ENCODE peak calls at places on chromosomes 4 and X, in five cellular contexts. T is right atrium auricular region, G is Panc1, D is tibial nerve, E is ovary. Y is an unnamed sample.
A peak's percentile ranks its signal among the peaks of the same experiment; 100 is the strongest.

GRCh38 chr4:54542119-54542438 is 115.7 kb upstream of the KIT start:
- DNase-seq in D (no peak), E (no peak), G (no peak), T (no peak), Y (no peak)

GRCh38 chr4:48902266-48902665 is 4.3 kb downstream of the OCIAD2 start:
- DNase-seq in E (no peak), D (no peak), T (no peak), G (no peak), Y (no peak)

GRCh38 chr4:288891-289290 is 16.4 kb downstream of the ZNF732 start:
- DNase-seq in T (no peak), D (no peak), G (no peak), E (no peak), Y (no peak)

GRCh38 chr4:152278505-152279301 is 257.2 kb downstream of the FBXW7 start:
- DNase-seq in G (no peak), T (no peak), E (no peak), D (no peak), Y (no peak)

GRCh38 chr4:163681208-163681821 is 186.8 kb downstream of the TMA16 start:
- DNase-seq in T (no peak), D (peak; percentile 43), E (no peak), G (no peak), Y (no peak)

GRCh38 chr4:37648084-37648817 is 37.9 kb downstream of the RELL1 start:
- DNase-seq in T (no peak), D (peak; percentile 52), G (peak; percentile 82), E (peak; percentile 67), Y (peak; percentile 91)

GRCh38 chr4:163245044-163245443 is 78.4 kb upstream of the NAF1 start:
- DNase-seq in G (no peak), E (no peak), T (no peak), D (no peak), Y (no peak)

GRCh38 chr4:147714575-147715401 is 17.1 kb upstream of the ARHGAP10 start:
- DNase-seq in D (peak; percentile 70), T (no peak), G (peak; percentile 65), E (no peak), Y (peak; percentile 25)

GRCh38 chrX:39653656-39654055 is 444.1 kb downstream of the BCOR start:
- DNase-seq in T (no peak), D (no peak), G (no peak), E (no peak), Y (no peak)

DNA sequence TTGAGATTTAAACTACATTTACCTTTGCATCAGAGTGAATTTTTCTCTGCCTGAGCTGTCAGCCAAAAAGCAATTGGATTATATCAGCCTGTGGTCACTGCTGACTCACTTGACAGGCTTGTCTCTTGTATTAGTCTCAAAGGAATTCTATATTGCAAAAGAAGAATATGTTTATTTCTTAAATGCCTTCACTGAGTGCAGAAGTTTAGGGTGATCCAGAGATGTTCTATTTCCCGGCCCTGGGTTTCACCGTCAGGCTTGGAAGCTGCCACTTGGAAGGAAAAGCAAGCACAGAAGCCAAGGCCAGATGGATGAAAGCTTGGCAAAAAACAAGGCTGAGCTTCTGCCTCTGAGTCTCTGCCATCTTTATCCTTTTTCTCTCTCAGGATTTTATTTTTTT is 80.9 kb downstream of the FAM114A1 start:
- DNase-seq in T (peak; percentile 75), D (peak; percentile 71), G (peak; percentile 46), E (peak; percentile 59), Y (peak; percentile 7)
- H3K27ac ChIP-seq in T (peak overlapping the region; percentile 26), D (peak overlapping the region; percentile 65), G (no peak overlapping the region), E (no peak overlapping the region), Y (no peak overlapping the region)

DNA sequence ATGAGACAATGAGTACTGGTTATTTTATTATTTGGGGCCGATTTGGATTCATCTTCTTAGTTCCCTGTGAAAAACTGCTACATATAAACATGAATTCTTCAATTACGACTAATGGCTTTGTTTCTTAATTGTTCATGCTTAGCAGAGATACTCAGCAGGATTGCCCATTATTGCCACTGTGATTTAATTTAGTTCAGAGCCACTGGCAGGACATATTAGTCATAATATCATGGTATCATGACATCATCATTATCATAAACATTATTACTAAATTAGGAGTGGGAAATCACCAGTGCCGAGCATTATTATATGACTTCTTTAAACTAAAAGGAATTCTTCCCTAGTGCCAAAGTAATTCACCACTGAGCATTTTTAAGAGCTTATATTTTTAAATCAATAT is 201.4 kb downstream of the SPOCK3 start:
- DNase-seq in E (no peak), T (no peak), G (peak; percentile 60), D (no peak), Y (no peak)
- H3K4me1 ChIP-seq in E (no peaks in the 10 kb centered on the region), T (no peaks in the 10 kb centered on the region), G (no peaks in the 10 kb centered on the region), D (no peaks in the 10 kb centered on the region), Y (no peaks in the 10 kb centered on the region)

GRCh38 chr4:144509088-144509854 is 136.7 kb upstream of the HHIP start:
- DNase-seq in T (no peak), G (no peak), E (no peak), D (no peak), Y (no peak)
- H3K36me3 ChIP-seq in T (no peaks in the 10 kb centered on the region), G (no peaks in the 10 kb centered on the region), E (no peaks in the 10 kb centered on the region), D (no peaks in the 10 kb centered on the region), Y (no peaks in the 10 kb centered on the region)

GRCh38 chr4:140757220-140757607 is 1.0 kb upstream of the TBC1D9 start:
- DNase-seq in G (no peak), E (no peak), T (no peak), D (no peak), Y (no peak)

GRCh38 chr4:140756292-140757219 is at the start of gene TBC1D9:
- DNase-seq in G (peak; percentile 91), D (peak; percentile 81), E (peak; percentile 75), T (peak; percentile 92), Y (peak; percentile 45)

GRCh38 chr4:140764785-140765392 is 8.7 kb upstream of the TBC1D9 start:
- DNase-seq in G (no peak), E (no peak), D (no peak), T (no peak), Y (no peak)

DNA sequence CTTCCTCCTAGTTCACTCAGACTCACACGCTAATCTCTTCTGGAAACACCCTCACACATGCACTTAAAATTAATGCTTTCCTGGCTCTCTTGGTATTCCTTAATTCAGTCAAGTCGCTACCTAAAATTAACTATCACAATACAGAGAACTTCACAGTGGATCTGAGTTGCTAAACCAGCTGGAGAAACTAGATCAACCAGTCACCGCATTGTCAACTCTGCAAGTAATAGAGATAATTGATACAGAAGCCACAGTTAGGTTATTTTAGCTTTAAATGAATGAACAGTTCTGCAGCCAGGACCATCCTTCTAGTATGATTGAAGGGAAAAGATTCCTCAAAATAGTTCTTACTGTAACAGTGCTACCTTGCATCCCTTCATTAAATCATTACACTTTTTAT is 6.0 kb upstream of the TBC1D9 start:
- DNase-seq in T (no peak), E (no peak), G (no peak), D (no peak), Y (no peak)
- H3K27ac ChIP-seq in T (no peak overlapping the region), E (no peak overlapping the region), G (no peak overlapping the region), D (no peak overlapping the region), Y (no peak overlapping the region)

DNA sequence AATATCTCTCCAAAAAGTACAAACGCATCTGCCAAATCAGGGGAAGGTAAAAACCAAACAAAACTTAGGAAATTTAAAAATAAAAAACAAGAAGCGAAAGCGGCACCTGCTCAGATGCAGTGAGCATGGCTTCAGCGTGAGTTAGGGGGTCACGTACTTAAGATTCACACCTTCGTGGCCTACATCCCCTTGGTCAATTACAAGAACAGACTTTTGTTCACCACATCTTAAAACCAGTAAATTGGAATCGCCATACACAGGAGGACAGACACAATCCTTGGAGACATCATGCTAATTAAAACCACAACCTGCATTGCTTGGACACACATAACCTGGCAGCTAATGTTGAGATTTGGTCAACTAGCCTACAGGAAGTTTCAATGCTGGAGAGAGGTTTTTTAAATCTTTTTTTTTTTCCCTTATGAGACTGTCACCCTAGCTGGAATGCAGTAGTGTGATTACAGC is 12.5 kb upstream of the SEL1L3 start:
- DNase-seq in G (no peak), D (no peak), T (no peak), E (no peak), Y (no peak)
- H3K4me1 ChIP-seq in G (no peaks in the 10 kb centered on the region), D (no peaks in the 10 kb centered on the region), T (no peaks in the 10 kb centered on the region), E (no peaks in the 10 kb centered on the region), Y (no peaks in the 10 kb centered on the region)

GRCh38 chr4:87025023-87025613 is 90.3 kb downstream of the AFF1 start:
- DNase-seq in D (no peak), T (no peak), E (no peak), G (no peak), Y (no peak)
- H3K36me3 ChIP-seq in D (no peaks in the 10 kb centered on the region), T (no peaks in the 10 kb centered on the region), E (no peaks in the 10 kb centered on the region), G (no peaks in the 10 kb centered on the region), Y (no peaks in the 10 kb centered on the region)

GRCh38 chrX:2708601-2709200 is 17.6 kb downstream of the CD99 start:
- DNase-seq in T (no peak), G (no peak), D (no peak), E (no peak), Y (no peak)

GRCh38 chrX:2711441-2711840 is 20.3 kb downstream of the CD99 start:
- DNase-seq in E (no peak), T (no peak), G (no peak), D (no peak), Y (no peak)

GRCh38 chrX:2708016-2708415 is 16.9 kb downstream of the CD99 start:
- DNase-seq in G (no peak), D (no peak), T (no peak), E (no peak), Y (no peak)

GRCh38 chrX:2710496-2710895 is 19.4 kb downstream of the CD99 start:
- DNase-seq in D (no peak), E (no peak), G (peak; percentile 18), T (no peak), Y (no peak)

DNA sequence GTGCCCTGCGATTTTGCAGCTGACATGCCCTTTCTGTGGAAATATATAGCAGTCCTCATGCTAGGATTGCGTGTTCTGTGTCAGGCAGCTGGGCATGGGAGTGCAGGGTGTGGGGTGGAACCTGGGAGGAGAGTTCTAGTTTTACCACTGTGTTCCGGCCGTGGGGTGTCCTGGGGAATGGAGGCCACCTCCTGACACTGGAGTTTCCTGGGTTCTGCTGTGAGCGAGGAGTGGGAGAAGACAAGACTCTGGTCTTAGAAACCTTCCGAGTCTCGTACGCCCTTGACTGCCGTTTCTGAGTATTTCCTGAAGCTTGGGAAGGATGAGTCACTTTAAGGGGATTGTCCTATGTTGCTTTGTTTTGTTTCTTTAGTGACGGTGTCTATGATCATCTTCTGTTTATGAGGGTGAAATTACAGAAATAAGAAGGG is 19.0 kb downstream of the CD99 start:
- DNase-seq in G (peak; percentile 18), T (no peak), D (no peak), E (no peak), Y (no peak)
- H3K27ac ChIP-seq in G (no peak overlapping the region), T (peak overlapping the region; percentile 59), D (peak overlapping the region; percentile 13), E (no peak overlapping the region), Y (peak overlapping the region; percentile 52)